ENCODE peak calls at places on chromosomes 7 and 10, in ten cellular contexts. B, N, O, A, V, J, S, E, D and Q are unnamed samples.

GRCh38 chr7:70540641-70541040 is 591.3 kb upstream of the GALNT17 start:
- DNase-seq in B (no peak), N (no peak), O (no peak), A (no peak), V (no peak), J (no peak), S (no peak), E (no peak), D (no peak), Q (no peak)

GRCh38 chr10:132142396-132143161 is 44.2 kb upstream of the DPYSL4 start:
- DNase-seq in B (no peak), N (peak), O (no peak), A (peak), V (peak), J (no peak), S (peak), E (peak), D (peak), Q (no peak)

GRCh38 chr7:111708072-111708471 is 145.8 kb upstream of the IMMP2L start:
- DNase-seq in B (no peak), N (no peak), O (no peak), A (no peak), V (no peak), J (no peak), S (no peak), E (no peak), D (no peak), Q (peak)

GRCh38 chr10:97858001-97858439 is 8.4 kb downstream of the GOLGA7B start:
- DNase-seq in B (no peak), N (peak), O (no peak), A (no peak), V (no peak), J (no peak), S (peak), E (no peak), D (no peak), Q (no peak)

GRCh38 chr10:60048146-60048545 is 141.8 kb upstream of the CCDC6 start:
- DNase-seq in B (no peak), N (no peak), O (no peak), A (no peak), V (no peak), J (no peak), S (no peak), E (no peak), D (peak), Q (peak)

GRCh38 chr7:47634273-47634672 is 52.4 kb upstream of the TNS3 start:
- DNase-seq in B (no peak), N (no peak), O (no peak), A (no peak), V (no peak), J (no peak), S (no peak), E (no peak), D (no peak), Q (no peak)

GRCh38 chr10:57716884-57717283 is 550.8 kb downstream of the IPMK start:
- DNase-seq in B (no peak), N (no peak), O (no peak), A (no peak), V (no peak), J (no peak), S (no peak), E (no peak), D (no peak), Q (no peak)

GRCh38 chr10:69421611-69422308 is 5.0 kb upstream of the TACR2 start:
- DNase-seq in B (no peak), N (peak), O (no peak), A (no peak), V (no peak), J (no peak), S (no peak), E (no peak), D (no peak), Q (no peak)

GRCh38 chr10:58868736-58869435 is 307.6 kb upstream of the PHYHIPL start:
- DNase-seq in B (no peak), N (no peak), O (no peak), A (no peak), V (no peak), J (no peak), S (no peak), E (no peak), D (no peak), Q (no peak)

GRCh38 chr7:75656740-75657139 is 82.0 kb downstream of the HIP1 start:
- DNase-seq in B (no peak), N (no peak), O (no peak), A (no peak), V (no peak), J (no peak), S (no peak), E (no peak), D (no peak), Q (no peak)

GRCh38 chr10:27022048-27022447 is 78.2 kb downstream of the ANKRD26 start:
- DNase-seq in B (no peak), N (no peak), O (no peak), A (no peak), V (no peak), J (no peak), S (no peak), E (no peak), D (no peak), Q (no peak)

GRCh38 chr10:117617664-117618063 is 75.1 kb downstream of the EMX2 start:
- DNase-seq in B (no peak), N (no peak), O (no peak), A (no peak), V (no peak), J (no peak), S (no peak), E (no peak), D (no peak), Q (no peak)

GRCh38 chr7:34842782-34843181 is 184.8 kb downstream of the NPSR1 start:
- DNase-seq in B (no peak), N (no peak), O (no peak), A (no peak), V (no peak), J (no peak), S (no peak), E (no peak), D (no peak), Q (no peak)

GRCh38 chr10:97572214-97572989 is at the start of gene ANKRD2:
- DNase-seq in B (peak), N (peak), O (no peak), A (peak), V (peak), J (peak), S (peak), E (peak), D (peak), Q (no peak)

GRCh38 chr10:59047180-59047579 is 129.3 kb upstream of the PHYHIPL start:
- DNase-seq in B (no peak), N (no peak), O (no peak), A (no peak), V (no peak), J (no peak), S (no peak), E (no peak), D (no peak), Q (no peak)

GRCh38 chr10:131485732-131486131 is 174.2 kb upstream of the TCERG1L start:
- DNase-seq in B (no peak), N (no peak), O (no peak), A (no peak), V (no peak), J (no peak), S (no peak), E (no peak), D (no peak), Q (no peak)

GRCh38 chr7:130275826-130276291 is 9.2 kb downstream of the CPA2 start:
- DNase-seq in B (no peak), N (no peak), O (no peak), A (no peak), V (no peak), J (no peak), S (no peak), E (no peak), D (peak), Q (no peak)

GRCh38 chr7:48140001-48140681 is 31.1 kb upstream of the ABCA13 start:
- DNase-seq in B (no peak), N (no peak), O (no peak), A (no peak), V (no peak), J (no peak), S (no peak), E (no peak), D (no peak), Q (peak)

GRCh38 chr7:5773661-5774086 is 7.8 kb downstream of the RNF216 start:
- DNase-seq in B (no peak), N (peak), O (no peak), A (no peak), V (no peak), J (peak), S (peak), E (peak), D (peak), Q (peak)

GRCh38 chr10:91162495-91163268 is 57.8 kb upstream of the PCGF5 start:
- DNase-seq in B (peak), N (peak), O (peak), A (peak), V (peak), J (no peak), S (peak), E (peak), D (peak), Q (no peak)

GRCh38 chr10:22624289-22624738 is 90.1 kb downstream of the PIP4K2A start:
- DNase-seq in B (no peak), N (no peak), O (no peak), A (no peak), V (no peak), J (peak), S (no peak), E (peak), D (peak), Q (peak)

GRCh38 chr7:116674508-116675173 is 2.6 kb downstream of the MET start:
- DNase-seq in B (no peak), N (no peak), O (no peak), A (no peak), V (no peak), J (no peak), S (no peak), E (no peak), D (no peak), Q (no peak)

GRCh38 chr10:76936182-76936581 is 701.4 kb downstream of the KCNMA1 start:
- DNase-seq in B (no peak), N (no peak), O (no peak), A (no peak), V (no peak), J (no peak), S (no peak), E (no peak), D (no peak), Q (no peak)